ENCODE peak calls at places on chromosomes 11 and 22, in eight cellular contexts. U is psoas muscle, Q is GM23248, I is tibial nerve, W is AG04450, C is adipocyte, X is heart left ventricle, K is endodermal cell. L is an unnamed sample.
A peak's percentile ranks its signal among the peaks of the same experiment; 100 is the strongest.

GRCh38 chr11:61698173-61698965 is 18.2 kb downstream of the DAGLA start:
- DNase-seq in U (no peak), Q (no peak), I (no peak), W (no peak), C (no peak), X (no peak), K (no peak), L (no peak)

GRCh38 chr11:16363709-16364108 is 7.4 kb upstream of the SOX6 start:
- DNase-seq in U (no peak), Q (no peak), I (no peak), W (no peak), C (no peak), X (no peak), K (no peak), L (no peak)

GRCh38 chr11:75429902-75430691 is 2.9 kb downstream of the KLHL35 start:
- DNase-seq in U (peak; percentile 80), Q (peak; percentile 88), I (peak; percentile 44), W (no peak), C (peak; percentile 87), X (peak; percentile 56), K (peak; percentile 87), L (peak; percentile 60)

GRCh38 chr22:50444663-50445062 is 30.2 kb downstream of the SBF1 start:
- DNase-seq in U (no peak), Q (peak; percentile 86), I (no peak), W (peak; percentile 33), C (peak; percentile 55), X (no peak), K (no peak), L (no peak)

GRCh38 chr11:78313898-78314297 is 103.7 kb downstream of the GAB2 start:
- DNase-seq in U (no peak), Q (peak; percentile 9), I (no peak), W (no peak), C (no peak), X (no peak), K (no peak), L (no peak)

GRCh38 chr11:112516261-112516660 is 255.6 kb upstream of the PLET1 start:
- DNase-seq in U (no peak), Q (peak; percentile 37), I (no peak), W (no peak), C (no peak), X (no peak), K (no peak), L (no peak)

GRCh38 chr11:82842019-82842418 is 58.2 kb downstream of the PRCP start:
- DNase-seq in U (peak; percentile 62), Q (no peak), I (no peak), W (no peak), C (no peak), X (peak; percentile 6), K (no peak), L (no peak)

GRCh38 chr22:42344391-42344861 is 74.0 kb upstream of the TCF20 start:
- DNase-seq in U (peak; percentile 72), Q (peak; percentile 62), I (no peak), W (no peak), C (no peak), X (no peak), K (peak; percentile 89), L (no peak)

GRCh38 chr11:26621147-26621546 is 49.1 kb upstream of the MUC15 start:
- DNase-seq in U (no peak), Q (peak; percentile 93), I (no peak), W (peak; percentile 6), C (peak; percentile 72), X (no peak), K (no peak), L (no peak)

GRCh38 chr11:76789443-76789719 is 6.2 kb downstream of the TSKU start:
- DNase-seq in U (peak; percentile 24), Q (no peak), I (no peak), W (no peak), C (no peak), X (no peak), K (peak; percentile 38), L (no peak)

GRCh38 chr11:61549662-61550568 is 31.0 kb downstream of the SYT7 start:
- DNase-seq in U (no peak), Q (no peak), I (no peak), W (no peak), C (no peak), X (peak; percentile 40), K (no peak), L (no peak)

GRCh38 chr11:26827567-26828037 is 105.7 kb upstream of the SLC5A12 start:
- DNase-seq in U (no peak), Q (no peak), I (no peak), W (no peak), C (peak; percentile 35), X (no peak), K (no peak), L (no peak)

GRCh38 chr11:31887180-31887579 is 76.1 kb upstream of the PAX6 start:
- DNase-seq in U (no peak), Q (no peak), I (no peak), W (no peak), C (no peak), X (no peak), K (peak; percentile 90), L (no peak)

GRCh38 chr11:132205496-132205895 is 835.1 kb downstream of the NTM start:
- DNase-seq in U (no peak), Q (no peak), I (no peak), W (no peak), C (no peak), X (no peak), K (no peak), L (no peak)

GRCh38 chr11:61730222-61730994 is 22.0 kb upstream of the MYRF start:
- DNase-seq in U (no peak), Q (no peak), I (no peak), W (no peak), C (no peak), X (no peak), K (no peak), L (no peak)

GRCh38 chr11:63939351-63939920 is 634 bp downstream of the NAA40 start:
- DNase-seq in U (no peak), Q (peak; percentile 64), I (no peak), W (no peak), C (peak; percentile 53), X (no peak), K (no peak), L (no peak)

GRCh38 chr11:125262194-125262824 is 97.8 kb downstream of the PKNOX2 start:
- DNase-seq in U (no peak), Q (no peak), I (peak; percentile 26), W (no peak), C (no peak), X (peak; percentile 17), K (no peak), L (no peak)

GRCh38 chr11:1360835-1361357 is 28.8 kb upstream of the BRSK2 start:
- DNase-seq in U (no peak), Q (no peak), I (no peak), W (no peak), C (no peak), X (no peak), K (no peak), L (no peak)
- H3K9me3 ChIP-seq in U (no peaks in the 10 kb centered on the region), Q (no peaks in the 10 kb centered on the region), I (no peaks in the 10 kb centered on the region), W (no peaks in the 10 kb centered on the region), C (peaks cover 39% of the 10 kb centered on the region), X (no peaks in the 10 kb centered on the region), K (peaks cover 20% of the 10 kb centered on the region), L (no peaks in the 10 kb centered on the region)

GRCh38 chr11:129917231-129917630 is 21.9 kb upstream of the NFRKB start:
- DNase-seq in U (no peak), Q (peak; percentile 34), I (no peak), W (no peak), C (no peak), X (no peak), K (no peak), L (no peak)

GRCh38 chr11:129922674-129923073 is 27.3 kb upstream of the NFRKB start:
- DNase-seq in U (no peak), Q (no peak), I (no peak), W (no peak), C (no peak), X (no peak), K (no peak), L (no peak)

GRCh38 chr11:129918361-129918760 is 23.0 kb upstream of the NFRKB start:
- DNase-seq in U (no peak), Q (no peak), I (no peak), W (no peak), C (no peak), X (no peak), K (no peak), L (no peak)
- H3K9me3 ChIP-seq in U (no peaks in the 10 kb centered on the region), Q (no peaks in the 10 kb centered on the region), I (no peaks in the 10 kb centered on the region), W (no peaks in the 10 kb centered on the region), C (no peaks in the 10 kb centered on the region), X (no peaks in the 10 kb centered on the region), K (no peaks in the 10 kb centered on the region), L (no peaks in the 10 kb centered on the region)

GRCh38 chr11:91308069-91308468 is 916.5 kb upstream of the FAT3 start:
- DNase-seq in U (no peak), Q (no peak), I (no peak), W (no peak), C (no peak), X (no peak), K (no peak), L (no peak)
- H3K9me3 ChIP-seq in U (no peaks in the 10 kb centered on the region), Q (no peaks in the 10 kb centered on the region), I (no peaks in the 10 kb centered on the region), W (no peaks in the 10 kb centered on the region), C (no peaks in the 10 kb centered on the region), X (no peaks in the 10 kb centered on the region), K (no peaks in the 10 kb centered on the region), L (no peaks in the 10 kb centered on the region)

GRCh38 chr11:108881136-108881535 is 216.3 kb downstream of the DDX10 start:
- DNase-seq in U (no peak), Q (no peak), I (no peak), W (no peak), C (no peak), X (no peak), K (no peak), L (no peak)
- H3K9me3 ChIP-seq in U (no peaks in the 10 kb centered on the region), Q (no peaks in the 10 kb centered on the region), I (no peaks in the 10 kb centered on the region), W (no peaks in the 10 kb centered on the region), C (no peaks in the 10 kb centered on the region), X (no peaks in the 10 kb centered on the region), K (no peaks in the 10 kb centered on the region), L (no peaks in the 10 kb centered on the region)

DNA sequence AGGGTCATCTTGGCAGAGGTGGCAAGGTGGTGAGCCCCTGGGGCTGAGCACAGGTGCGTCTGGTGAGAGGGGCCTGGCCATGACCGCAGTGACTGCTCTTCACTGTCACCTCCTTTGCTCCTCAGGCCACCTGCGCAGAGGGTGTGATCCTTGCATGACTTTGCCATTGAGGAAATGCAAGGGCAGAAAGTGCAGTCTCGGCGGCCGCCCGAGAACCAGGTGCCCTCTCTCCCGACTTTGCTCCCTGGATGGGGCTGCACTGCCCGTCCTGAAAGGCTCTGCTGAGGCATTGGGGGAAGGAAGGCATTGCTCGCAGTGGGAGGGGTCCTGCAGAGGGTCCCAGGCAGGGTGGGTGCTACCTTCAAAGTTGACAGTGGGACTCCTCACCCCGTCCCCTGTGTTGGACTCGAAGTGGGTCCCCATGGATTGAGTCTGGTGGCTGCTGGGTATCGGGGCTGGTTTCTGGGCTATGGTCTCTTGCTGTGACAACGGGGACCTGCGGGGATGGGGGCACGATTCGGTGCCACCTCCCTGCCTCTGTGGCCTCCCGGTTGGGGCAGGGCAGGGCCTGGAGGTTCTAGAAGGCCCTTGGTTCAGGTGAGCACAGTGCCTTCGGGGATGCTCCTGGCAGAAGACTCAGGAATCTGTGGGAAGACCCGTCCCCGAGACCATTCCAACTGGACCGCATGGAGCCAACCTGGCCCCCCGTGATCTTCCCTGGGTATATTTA is 1239.4 kb downstream of the BRD1 start:
- DNase-seq in U (peak; percentile 39), Q (no peak), I (no peak), W (no peak), C (no peak), X (no peak), K (no peak), L (no peak)
- H3K9me3 ChIP-seq in U (no peaks in the 10 kb centered on the region), Q (no peaks in the 10 kb centered on the region), I (no peaks in the 10 kb centered on the region), W (peaks cover 99% of the 10 kb centered on the region), C (no peaks in the 10 kb centered on the region), X (no peaks in the 10 kb centered on the region), K (no peaks in the 10 kb centered on the region), L (no peaks in the 10 kb centered on the region)

GRCh38 chr11:97607301-97608000 is 1217.6 kb downstream of the JRKL start:
- DNase-seq in U (no peak), Q (no peak), I (no peak), W (no peak), C (peak; percentile 76), X (no peak), K (no peak), L (no peak)
- H3K9me3 ChIP-seq in U (peaks cover 4% of the 10 kb centered on the region), Q (no peaks in the 10 kb centered on the region), I (no peaks in the 10 kb centered on the region), W (peaks cover 13% of the 10 kb centered on the region), C (peaks cover 5% of the 10 kb centered on the region), X (no peaks in the 10 kb centered on the region), K (peaks cover 38% of the 10 kb centered on the region), L (no peaks in the 10 kb centered on the region)

L was measured in T-helper 17 cell.